ENCODE peak calls at places on chromosomes 16 and 17, in seven cellular contexts. One of them, this sample, is unnamed.

GRCh38 chr17:65531508-65532431 is 29.7 kb downstream of the AXIN2 start:
- DNase-seq in HuH-7: peak
- DNase-seq in GM23338: peak
- DNase-seq in stimulated activated CD8-positive, alpha-beta memory T cell treated with anti-CD3 and anti-CD28 coated beads, Interleukin-4, amount 100 ng/mL, for 24 hours: no peak
- DNase-seq in RKO: no peak
- DNase-seq in non-pigmented ciliary epithelial cell: no peak
- DNase-seq in activated naive CD4-positive, alpha-beta T cell treated with Interleukin-2 at 50 U/mL for 16 hours: no peak
- DNase-seq in this sample: no peak

GRCh38 chr17:47665655-47666054 is 15.9 kb downstream of the KPNB1 start:
- DNase-seq in HuH-7: no peak
- DNase-seq in GM23338: no peak
- DNase-seq in stimulated activated CD8-positive, alpha-beta memory T cell treated with anti-CD3 and anti-CD28 coated beads, Interleukin-4, amount 100 ng/mL, for 24 hours: no peak
- DNase-seq in RKO: no peak
- DNase-seq in non-pigmented ciliary epithelial cell: no peak
- DNase-seq in activated naive CD4-positive, alpha-beta T cell treated with Interleukin-2 at 50 U/mL for 16 hours: no peak
- DNase-seq in this sample: no peak

GRCh38 chr16:53258809-53259208 is 175.5 kb upstream of the RBL2 start:
- DNase-seq in HuH-7: no peak
- DNase-seq in GM23338: no peak
- DNase-seq in stimulated activated CD8-positive, alpha-beta memory T cell treated with anti-CD3 and anti-CD28 coated beads, Interleukin-4, amount 100 ng/mL, for 24 hours: no peak
- DNase-seq in RKO: no peak
- DNase-seq in non-pigmented ciliary epithelial cell: no peak
- DNase-seq in activated naive CD4-positive, alpha-beta T cell treated with Interleukin-2 at 50 U/mL for 16 hours: no peak
- DNase-seq in this sample: no peak

GRCh38 chr16:87831421-87832136 is 37.7 kb downstream of the SLC7A5 start:
- DNase-seq in HuH-7: no peak
- DNase-seq in GM23338: no peak
- DNase-seq in stimulated activated CD8-positive, alpha-beta memory T cell treated with anti-CD3 and anti-CD28 coated beads, Interleukin-4, amount 100 ng/mL, for 24 hours: no peak
- DNase-seq in RKO: no peak
- DNase-seq in non-pigmented ciliary epithelial cell: no peak
- DNase-seq in activated naive CD4-positive, alpha-beta T cell treated with Interleukin-2 at 50 U/mL for 16 hours: no peak
- DNase-seq in this sample: no peak

GRCh38 chr16:53561101-53561888 is 58.3 kb upstream of the AKTIP start:
- DNase-seq in HuH-7: no peak
- DNase-seq in GM23338: peak
- DNase-seq in stimulated activated CD8-positive, alpha-beta memory T cell treated with anti-CD3 and anti-CD28 coated beads, Interleukin-4, amount 100 ng/mL, for 24 hours: no peak
- DNase-seq in RKO: no peak
- DNase-seq in non-pigmented ciliary epithelial cell: no peak
- DNase-seq in activated naive CD4-positive, alpha-beta T cell treated with Interleukin-2 at 50 U/mL for 16 hours: no peak
- DNase-seq in this sample: no peak

GRCh38 chr16:83995756-83996155 is 27.7 kb downstream of the NECAB2 start:
- DNase-seq in HuH-7: no peak
- DNase-seq in GM23338: peak
- DNase-seq in stimulated activated CD8-positive, alpha-beta memory T cell treated with anti-CD3 and anti-CD28 coated beads, Interleukin-4, amount 100 ng/mL, for 24 hours: no peak
- DNase-seq in RKO: no peak
- DNase-seq in non-pigmented ciliary epithelial cell: no peak
- DNase-seq in activated naive CD4-positive, alpha-beta T cell treated with Interleukin-2 at 50 U/mL for 16 hours: no peak
- DNase-seq in this sample: no peak

GRCh38 chr17:50657627-50658026 is 22.9 kb downstream of the ABCC3 start:
- DNase-seq in HuH-7: no peak
- DNase-seq in GM23338: no peak
- DNase-seq in stimulated activated CD8-positive, alpha-beta memory T cell treated with anti-CD3 and anti-CD28 coated beads, Interleukin-4, amount 100 ng/mL, for 24 hours: no peak
- DNase-seq in RKO: no peak
- DNase-seq in non-pigmented ciliary epithelial cell: no peak
- DNase-seq in activated naive CD4-positive, alpha-beta T cell treated with Interleukin-2 at 50 U/mL for 16 hours: no peak
- DNase-seq in this sample: peak

GRCh38 chr16:87132361-87133014 is 184.7 kb downstream of the C16orf95 start:
- DNase-seq in HuH-7: no peak
- DNase-seq in GM23338: no peak
- DNase-seq in stimulated activated CD8-positive, alpha-beta memory T cell treated with anti-CD3 and anti-CD28 coated beads, Interleukin-4, amount 100 ng/mL, for 24 hours: no peak
- DNase-seq in RKO: no peak
- DNase-seq in non-pigmented ciliary epithelial cell: peak
- DNase-seq in activated naive CD4-positive, alpha-beta T cell treated with Interleukin-2 at 50 U/mL for 16 hours: no peak
- DNase-seq in this sample: no peak

GRCh38 chr16:959232-960040 is 11.3 kb downstream of the LMF1 start:
- DNase-seq in HuH-7: no peak
- DNase-seq in GM23338: no peak
- DNase-seq in stimulated activated CD8-positive, alpha-beta memory T cell treated with anti-CD3 and anti-CD28 coated beads, Interleukin-4, amount 100 ng/mL, for 24 hours: no peak
- DNase-seq in RKO: no peak
- DNase-seq in non-pigmented ciliary epithelial cell: no peak
- DNase-seq in activated naive CD4-positive, alpha-beta T cell treated with Interleukin-2 at 50 U/mL for 16 hours: no peak
- DNase-seq in this sample: no peak

GRCh38 chr16:19524866-19525723 is 1.4 kb downstream of the CCP110 start:
- DNase-seq in HuH-7: no peak
- DNase-seq in GM23338: peak
- DNase-seq in stimulated activated CD8-positive, alpha-beta memory T cell treated with anti-CD3 and anti-CD28 coated beads, Interleukin-4, amount 100 ng/mL, for 24 hours: no peak
- DNase-seq in RKO: peak
- DNase-seq in non-pigmented ciliary epithelial cell: no peak
- DNase-seq in activated naive CD4-positive, alpha-beta T cell treated with Interleukin-2 at 50 U/mL for 16 hours: no peak
- DNase-seq in this sample: no peak

GRCh38 chr17:74179576-74179975 is 23.9 kb upstream of the RPL38 start:
- DNase-seq in HuH-7: no peak
- DNase-seq in GM23338: no peak
- DNase-seq in stimulated activated CD8-positive, alpha-beta memory T cell treated with anti-CD3 and anti-CD28 coated beads, Interleukin-4, amount 100 ng/mL, for 24 hours: no peak
- DNase-seq in RKO: no peak
- DNase-seq in non-pigmented ciliary epithelial cell: no peak
- DNase-seq in activated naive CD4-positive, alpha-beta T cell treated with Interleukin-2 at 50 U/mL for 16 hours: no peak
- DNase-seq in this sample: no peak

GRCh38 chr17:72254808-72255449 is 134.1 kb downstream of the SOX9 start:
- DNase-seq in HuH-7: no peak
- DNase-seq in GM23338: no peak
- DNase-seq in stimulated activated CD8-positive, alpha-beta memory T cell treated with anti-CD3 and anti-CD28 coated beads, Interleukin-4, amount 100 ng/mL, for 24 hours: no peak
- DNase-seq in RKO: no peak
- DNase-seq in non-pigmented ciliary epithelial cell: no peak
- DNase-seq in activated naive CD4-positive, alpha-beta T cell treated with Interleukin-2 at 50 U/mL for 16 hours: no peak
- DNase-seq in this sample: no peak

GRCh38 chr16:71966932-71967331 is 33.3 kb downstream of the PKD1L3 start:
- DNase-seq in HuH-7: no peak
- DNase-seq in GM23338: no peak
- DNase-seq in stimulated activated CD8-positive, alpha-beta memory T cell treated with anti-CD3 and anti-CD28 coated beads, Interleukin-4, amount 100 ng/mL, for 24 hours: no peak
- DNase-seq in RKO: no peak
- DNase-seq in non-pigmented ciliary epithelial cell: no peak
- DNase-seq in activated naive CD4-positive, alpha-beta T cell treated with Interleukin-2 at 50 U/mL for 16 hours: no peak
- DNase-seq in this sample: no peak

This sample was measured in Peyer's patch.